ENCODE peak calls at places on chromosomes 4 and X, in ten cellular contexts. X, D, S, Y, I, F, J, U, A and M are unnamed samples.

GRCh38 chrX:32868524-32868895 is 342.8 kb downstream of the DMD start:
- DNase-seq in X (no peak), D (no peak), S (no peak), Y (no peak), I (no peak), F (no peak), J (no peak), U (no peak), A (no peak), M (no peak)

GRCh38 chr4:67573193-67573592 is 14.7 kb downstream of the STAP1 start:
- DNase-seq in X (no peak), D (no peak), S (no peak), Y (no peak), I (no peak), F (no peak), J (no peak), U (no peak), A (no peak), M (no peak)

GRCh38 chrX:120452131-120452530 is 17.0 kb downstream of the LAMP2 start:
- DNase-seq in X (no peak), D (no peak), S (peak), Y (no peak), I (no peak), F (no peak), J (no peak), U (no peak), A (no peak), M (peak)

GRCh38 chr4:27205994-27206393 is 345.4 kb downstream of the STIM2 start:
- DNase-seq in X (no peak), D (no peak), S (no peak), Y (no peak), I (no peak), F (no peak), J (no peak), U (no peak), A (no peak), M (no peak)

GRCh38 chrX:154295664-154296310 is at the start of gene TKTL1:
- DNase-seq in X (no peak), D (no peak), S (no peak), Y (no peak), I (no peak), F (no peak), J (no peak), U (no peak), A (no peak), M (no peak)

GRCh38 chr4:88144866-88145300 is 13.6 kb downstream of the ABCG2 start:
- DNase-seq in X (no peak), D (no peak), S (no peak), Y (no peak), I (no peak), F (no peak), J (no peak), U (no peak), A (no peak), M (no peak)

GRCh38 chr4:24973471-24974251 is 57.1 kb downstream of the LGI2 start:
- DNase-seq in X (no peak), D (no peak), S (no peak), Y (no peak), I (no peak), F (no peak), J (peak), U (no peak), A (peak), M (no peak)

GRCh38 chrX:94676285-94676684 is 1002.3 kb downstream of the FAM133A start:
- DNase-seq in X (no peak), D (no peak), S (no peak), Y (no peak), I (no peak), F (no peak), J (no peak), U (no peak), A (no peak), M (no peak)

GRCh38 chr4:27251788-27252187 is 391.1 kb downstream of the STIM2 start:
- DNase-seq in X (no peak), D (no peak), S (no peak), Y (no peak), I (no peak), F (no peak), J (no peak), U (no peak), A (no peak), M (no peak)

GRCh38 chrX:9595131-9595530 is 130.3 kb downstream of the TBL1X start:
- DNase-seq in X (no peak), D (no peak), S (no peak), Y (no peak), I (no peak), F (no peak), J (no peak), U (no peak), A (no peak), M (no peak)

GRCh38 chr4:133145758-133146157 is 3.3 kb upstream of the PCDH10 start:
- DNase-seq in X (no peak), D (no peak), S (no peak), Y (no peak), I (no peak), F (no peak), J (no peak), U (no peak), A (no peak), M (no peak)

GRCh38 chr4:149914521-149915115 is 99.0 kb upstream of the IQCM start:
- DNase-seq in X (peak), D (no peak), S (peak), Y (peak), I (peak), F (no peak), J (no peak), U (no peak), A (peak), M (peak)

GRCh38 chrX:136209016-136209738 is 42.0 kb downstream of the MAP7D3 start:
- DNase-seq in X (no peak), D (no peak), S (no peak), Y (peak), I (no peak), F (no peak), J (peak), U (peak), A (peak), M (no peak)

GRCh38 chrX:40646489-40647306 is 663 bp downstream of the CXorf38 start:
- DNase-seq in X (no peak), D (no peak), S (peak), Y (peak), I (no peak), F (peak), J (peak), U (no peak), A (peak), M (peak)

GRCh38 chr4:15234585-15235126 is 193.2 kb upstream of the C1QTNF7 start:
- DNase-seq in X (peak), D (no peak), S (no peak), Y (no peak), I (peak), F (no peak), J (no peak), U (no peak), A (no peak), M (no peak)

GRCh38 chrX:151359931-151360871 is 36.8 kb upstream of the VMA21 start:
- DNase-seq in X (no peak), D (no peak), S (peak), Y (peak), I (no peak), F (no peak), J (no peak), U (peak), A (no peak), M (peak)

GRCh38 chr4:163063891-163064290 is 102.8 kb downstream of the NAF1 start:
- DNase-seq in X (no peak), D (no peak), S (no peak), Y (no peak), I (no peak), F (no peak), J (no peak), U (no peak), A (no peak), M (no peak)

GRCh38 chrX:69066966-69067525 is 98.2 kb downstream of the PJA1 start:
- DNase-seq in X (no peak), D (peak), S (no peak), Y (no peak), I (no peak), F (no peak), J (no peak), U (no peak), A (no peak), M (no peak)

GRCh38 chr4:176660561-176660960 is 132.2 kb downstream of the VEGFC start:
- DNase-seq in X (no peak), D (no peak), S (no peak), Y (no peak), I (no peak), F (no peak), J (no peak), U (no peak), A (no peak), M (no peak)

GRCh38 chrX:103556941-103557340 is 28.4 kb upstream of the TCEAL4 start:
- DNase-seq in X (no peak), D (no peak), S (no peak), Y (no peak), I (no peak), F (no peak), J (no peak), U (no peak), A (no peak), M (no peak)

GRCh38 chr4:175369087-175369486 is 443.0 kb downstream of the GPM6A start:
- DNase-seq in X (peak), D (no peak), S (no peak), Y (no peak), I (no peak), F (no peak), J (no peak), U (no peak), A (no peak), M (no peak)